ENCODE peak calls at places on chromosomes 2 and 18, in ten cellular contexts. C is fibroblast of gingiva; Y is activated effector memory CD4-positive, alpha-beta T cell treated with anti-CD3 and anti-CD28 coated beads, Interleukin-2, amount 50 U/mL, for 16 hours; J is EL; N is cardiac muscle cell; K is HFFc6; X is Karpas-422; G is kidney tubule cell; O is HEK293T; A is globus pallidus. Q is an unnamed sample.
A peak's percentile ranks its signal among the peaks of the same experiment; 100 is the strongest.

GRCh38 chr2:20584045-20584636 is 66.8 kb downstream of the HS1BP3 start:
- DNase-seq in C (peak; percentile 68), Y (peak; percentile 45), J (peak; percentile 92), N (no peak), K (peak; percentile 87), X (no peak), G (peak; percentile 99), O (no peak), A (no peak), Q (no peak)

GRCh38 chr2:102940684-102941083 is 178.9 kb downstream of the TMEM182 start:
- DNase-seq in C (no peak), Y (no peak), J (no peak), N (no peak), K (no peak), X (no peak), G (no peak), O (no peak), A (no peak), Q (no peak)

GRCh38 chr2:16722677-16723076 is 57.0 kb upstream of the CYRIA start:
- DNase-seq in C (no peak), Y (no peak), J (no peak), N (no peak), K (no peak), X (no peak), G (no peak), O (no peak), A (no peak), Q (no peak)

GRCh38 chr2:192029089-192029488 is 165.6 kb downstream of the TMEFF2 start:
- DNase-seq in C (no peak), Y (no peak), J (peak; percentile 28), N (peak; percentile 25), K (peak; percentile 36), X (peak; percentile 63), G (peak; percentile 22), O (peak; percentile 39), A (no peak), Q (no peak)

GRCh38 chr18:61308795-61309393 is 24.3 kb upstream of the CDH20 start:
- DNase-seq in C (no peak), Y (no peak), J (peak; percentile 15), N (no peak), K (no peak), X (no peak), G (no peak), O (no peak), A (peak; percentile 61), Q (no peak)

GRCh38 chr18:24987271-24987932 is 364.6 kb downstream of the ZNF521 start:
- DNase-seq in C (peak; percentile 66), Y (no peak), J (no peak), N (no peak), K (no peak), X (no peak), G (no peak), O (no peak), A (peak; percentile 9), Q (no peak)

GRCh38 chr2:72561621-72562318 is 264.1 kb downstream of the EXOC6B start:
- DNase-seq in C (peak; percentile 43), Y (no peak), J (peak; percentile 79), N (peak; percentile 83), K (peak; percentile 73), X (no peak), G (peak; percentile 55), O (no peak), A (peak; percentile 53), Q (no peak)

GRCh38 chr18:22099925-22100324 is 69.5 kb upstream of the GATA6 start:
- DNase-seq in C (no peak), Y (no peak), J (no peak), N (no peak), K (no peak), X (no peak), G (no peak), O (no peak), A (no peak), Q (no peak)

GRCh38 chr2:164896226-164896625 is 54.6 kb upstream of the COBLL1 start:
- DNase-seq in C (peak; percentile 30), Y (no peak), J (peak; percentile 48), N (peak; percentile 46), K (no peak), X (no peak), G (peak; percentile 48), O (no peak), A (no peak), Q (no peak)

GRCh38 chr2:12116228-12116750 is 369.9 kb downstream of the LPIN1 start:
- DNase-seq in C (no peak), Y (no peak), J (no peak), N (no peak), K (no peak), X (peak; percentile 83), G (no peak), O (no peak), A (no peak), Q (no peak)

GRCh38 chr2:6963727-6964126 is 46.5 kb downstream of the RNF144A start:
- DNase-seq in C (no peak), Y (no peak), J (no peak), N (no peak), K (no peak), X (no peak), G (no peak), O (no peak), A (no peak), Q (no peak)

GRCh38 chr2:1024981-1025380 is 74.3 kb downstream of the SNTG2 start:
- DNase-seq in C (peak; percentile 35), Y (no peak), J (peak; percentile 37), N (peak; percentile 65), K (no peak), X (no peak), G (peak; percentile 4), O (no peak), A (no peak), Q (no peak)

GRCh38 chr2:38377501-38378258 is 607 bp upstream of the ATL2 start:
- DNase-seq in C (peak; percentile 84), Y (no peak), J (peak; percentile 58), N (peak; percentile 75), K (peak; percentile 61), X (no peak), G (peak; percentile 20), O (peak; percentile 81), A (no peak), Q (peak; percentile 48)

GRCh38 chr2:120947327-120947726 is 211.7 kb downstream of the GLI2 start:
- DNase-seq in C (no peak), Y (no peak), J (no peak), N (no peak), K (no peak), X (peak; percentile 25), G (no peak), O (no peak), A (no peak), Q (no peak)

GRCh38 chr2:40256649-40257048 is 195.2 kb downstream of the SLC8A1 start:
- DNase-seq in C (no peak), Y (no peak), J (peak; percentile 42), N (peak; percentile 20), K (no peak), X (peak; percentile 49), G (peak; percentile 33), O (peak; percentile 51), A (no peak), Q (no peak)

GRCh38 chr18:79805926-79806487 is 8.3 kb downstream of the KCNG2 start:
- DNase-seq in C (no peak), Y (peak; percentile 47), J (no peak), N (no peak), K (no peak), X (no peak), G (no peak), O (no peak), A (no peak), Q (no peak)

GRCh38 chr2:195382186-195382585 is 274.8 kb upstream of the SLC39A10 start:
- DNase-seq in C (no peak), Y (peak; percentile 63), J (no peak), N (no peak), K (no peak), X (no peak), G (no peak), O (no peak), A (no peak), Q (no peak)

GRCh38 chr2:234620018-234620417 is 123.1 kb upstream of the ARL4C start:
- DNase-seq in C (no peak), Y (no peak), J (no peak), N (peak; percentile 35), K (no peak), X (no peak), G (no peak), O (no peak), A (no peak), Q (no peak)

GRCh38 chr2:212538156-212539144 is at the start of gene ERBB4:
- DNase-seq in C (no peak), Y (no peak), J (peak; percentile 21), N (peak; percentile 18), K (no peak), X (no peak), G (no peak), O (peak; percentile 12), A (no peak), Q (no peak)

GRCh38 chr2:234135750-234136221 is 85.3 kb downstream of the SPP2 start:
- DNase-seq in C (peak; percentile 58), Y (peak; percentile 76), J (peak; percentile 74), N (peak; percentile 82), K (peak; percentile 65), X (peak; percentile 73), G (peak; percentile 96), O (peak; percentile 79), A (peak; percentile 42), Q (peak; percentile 51)

GRCh38 chr18:24629926-24630325 is 169.5 kb downstream of the HRH4 start:
- DNase-seq in C (no peak), Y (no peak), J (no peak), N (no peak), K (no peak), X (no peak), G (no peak), O (no peak), A (no peak), Q (no peak)

GRCh38 chr2:179031731-179032408 is 18.1 kb downstream of the CCDC141 start:
- DNase-seq in C (peak; percentile 51), Y (peak; percentile 62), J (peak; percentile 74), N (no peak), K (peak; percentile 73), X (no peak), G (no peak), O (no peak), A (no peak), Q (no peak)

GRCh38 chr2:217714268-217714643 is 288.5 kb downstream of the TNS1 start:
- DNase-seq in C (no peak), Y (no peak), J (peak; percentile 44), N (peak; percentile 77), K (no peak), X (no peak), G (peak; percentile 51), O (no peak), A (peak; percentile 99), Q (no peak)

GRCh38 chr18:35347991-35348390 is 3.8 kb upstream of the ZNF24 start:
- DNase-seq in C (peak; percentile 63), Y (no peak), J (no peak), N (no peak), K (no peak), X (no peak), G (no peak), O (no peak), A (no peak), Q (no peak)

GRCh38 chr2:84494070-84494469 is 22.2 kb upstream of the DNAH6 start:
- DNase-seq in C (no peak), Y (no peak), J (peak; percentile 77), N (peak; percentile 6), K (peak; percentile 53), X (no peak), G (peak; percentile 14), O (no peak), A (no peak), Q (no peak)

GRCh38 chr18:78998350-78999055 is 18.9 kb downstream of the SALL3 start:
- DNase-seq in C (no peak), Y (no peak), J (no peak), N (no peak), K (no peak), X (peak; percentile 59), G (no peak), O (no peak), A (peak; percentile 50), Q (no peak)

GRCh38 chr2:205087862-205088261 is 542.6 kb downstream of the PARD3B start:
- DNase-seq in C (no peak), Y (no peak), J (no peak), N (no peak), K (no peak), X (no peak), G (no peak), O (no peak), A (no peak), Q (no peak)

GRCh38 chr2:226963528-226963927 is 127.7 kb downstream of the RHBDD1 start:
- DNase-seq in C (peak; percentile 52), Y (no peak), J (peak; percentile 84), N (peak; percentile 54), K (peak; percentile 75), X (no peak), G (peak; percentile 97), O (no peak), A (no peak), Q (no peak)